ENCODE peak calls at places on chromosome 5, in five cellular contexts. I, G, M, B and Z are unnamed samples.

GRCh38 chr5:36839479-36839878 is 37.1 kb upstream of the NIPBL start:
- DNase-seq in I (no peak), G (no peak), M (no peak), B (no peak), Z (no peak)

GRCh38 chr5:39236718-39237117 is 17.4 kb upstream of the FYB1 start:
- DNase-seq in I (no peak), G (no peak), M (no peak), B (no peak), Z (no peak)

GRCh38 chr5:137231535-137231934 is 267.6 kb downstream of the SPOCK1 start:
- DNase-seq in I (no peak), G (no peak), M (no peak), B (no peak), Z (no peak)

GRCh38 chr5:26553079-26553478 is 485.3 kb downstream of the CDH9 start:
- DNase-seq in I (no peak), G (no peak), M (no peak), B (no peak), Z (no peak)

GRCh38 chr5:173035904-173036707 is 20.0 kb upstream of the CREBRF start:
- DNase-seq in I (no peak), G (no peak), M (no peak), B (no peak), Z (no peak)

GRCh38 chr5:133519191-133519590 is 93.2 kb downstream of the FSTL4 start:
- DNase-seq in I (no peak), G (no peak), M (no peak), B (no peak), Z (no peak)

GRCh38 chr5:81269751-81270686 is 31.4 kb upstream of the ZCCHC9 start:
- DNase-seq in I (no peak), G (no peak), M (no peak), B (no peak), Z (no peak)

GRCh38 chr5:10351199-10351881 is 2.2 kb upstream of the MARCHF6 start:
- DNase-seq in I (no peak), G (no peak), M (peak; percentile 41), B (no peak), Z (no peak)

GRCh38 chr5:112738180-112738560 is 485 bp downstream of the APC start:
- DNase-seq in I (no peak), G (peak; percentile 21), M (peak; percentile 6), B (no peak), Z (peak; percentile 26)

GRCh38 chr5:169411789-169412425 is 111.0 kb upstream of the SLIT3 start:
- DNase-seq in I (no peak), G (no peak), M (no peak), B (no peak), Z (no peak)

GRCh38 chr5:2200261-2200965 is 317.7 kb upstream of the IRX4 start:
- DNase-seq in I (no peak), G (no peak), M (no peak), B (no peak), Z (no peak)

GRCh38 chr5:156411957-156412356 is 85.0 kb downstream of the SGCD start:
- DNase-seq in I (no peak), G (no peak), M (no peak), B (no peak), Z (no peak)

GRCh38 chr5:140481758-140482157 is 65.7 kb upstream of the EIF4EBP3 start:
- DNase-seq in I (no peak), G (peak; percentile 28), M (peak; percentile 19), B (no peak), Z (no peak)

GRCh38 chr5:157323107-157323706 is 57.3 kb downstream of the CYFIP2 start:
- DNase-seq in I (no peak), G (no peak), M (no peak), B (no peak), Z (no peak)

GRCh38 chr5:138620661-138621224 is 45.5 kb upstream of the HSPA9 start:
- DNase-seq in I (no peak), G (no peak), M (no peak), B (no peak), Z (no peak)

GRCh38 chr5:51544386-51544785 is 161.1 kb downstream of the ISL1 start:
- DNase-seq in I (no peak), G (no peak), M (no peak), B (no peak), Z (no peak)

GRCh38 chr5:50445281-50445949 is 4.3 kb upstream of the EMB start:
- DNase-seq in I (no peak), G (no peak), M (no peak), B (no peak), Z (no peak)

GRCh38 chr5:93433422-93433821 is 147.6 kb downstream of the NR2F1-AS1 start:
- DNase-seq in I (no peak), G (no peak), M (peak; percentile 83), B (no peak), Z (no peak)

GRCh38 chr5:68093455-68094159 is 121.9 kb upstream of the PIK3R1 start:
- DNase-seq in I (no peak), G (no peak), M (no peak), B (no peak), Z (no peak)

GRCh38 chr5:57316798-57317327 is 143.0 kb downstream of the GPBP1 start:
- DNase-seq in I (no peak), G (peak; percentile 60), M (peak; percentile 100), B (no peak), Z (no peak)

GRCh38 chr5:142697846-142698245 is 12.0 kb upstream of the FGF1 start:
- DNase-seq in I (no peak), G (peak; percentile 41), M (peak; percentile 27), B (no peak), Z (no peak)

GRCh38 chr5:104265531-104266130 is 703.0 kb upstream of the NUDT12 start:
- DNase-seq in I (no peak), G (no peak), M (no peak), B (no peak), Z (no peak)

GRCh38 chr5:72818866-72819534 is 2.5 kb downstream of the TNPO1 start:
- DNase-seq in I (peak; percentile 48), G (peak; percentile 31), M (peak; percentile 71), B (no peak), Z (peak; percentile 49)

GRCh38 chr5:101897914-101898313 is 398.2 kb downstream of the SLCO4C1 start:
- DNase-seq in I (no peak), G (no peak), M (no peak), B (no peak), Z (no peak)

GRCh38 chr5:96703985-96704384 is 41.8 kb downstream of the CAST start:
- DNase-seq in I (no peak), G (no peak), M (peak; percentile 54), B (no peak), Z (no peak)

GRCh38 chr5:82738681-82739080 is 338.5 kb downstream of the TMEM167A start:
- DNase-seq in I (no peak), G (no peak), M (no peak), B (no peak), Z (no peak)

GRCh38 chr5:10831416-10831815 is 70.4 kb upstream of the DAP start:
- DNase-seq in I (no peak), G (peak; percentile 77), M (peak; percentile 96), B (no peak), Z (no peak)

GRCh38 chr5:38316544-38317224 is 58.3 kb downstream of the EGFLAM start:
- DNase-seq in I (no peak), G (peak; percentile 66), M (peak; percentile 63), B (no peak), Z (no peak)